ENCODE peak calls at places on chromosomes 11 and 22, in eight cellular contexts. One of them, this sample, is unnamed.

GRCh38 chr22:50315289-50316113 is 8.1 kb upstream of the PLXNB2 start:
- DNase-seq in glutamatergic neuron: peak; percentile 16
- DNase-seq in activated naive CD4-positive, alpha-beta T cell treated with anti-CD3 and anti-CD28 coated beads for 36 hours: no peak
- DNase-seq in activated CD4-positive, alpha-beta T cell treated with anti-CD3 and anti-CD28 coated beads for 4 hours: no peak
- DNase-seq in ELR: no peak
- DNase-seq in psoas muscle: no peak
- DNase-seq in T follicular helper cell: no peak
- DNase-seq in ureter: no peak
- DNase-seq in this sample: no peak

GRCh38 chr22:20027966-20028854 is 7.3 kb downstream of the TANGO2 start:
- DNase-seq in glutamatergic neuron: peak; percentile 25
- DNase-seq in activated naive CD4-positive, alpha-beta T cell treated with anti-CD3 and anti-CD28 coated beads for 36 hours: peak; percentile 36
- DNase-seq in activated CD4-positive, alpha-beta T cell treated with anti-CD3 and anti-CD28 coated beads for 4 hours: no peak
- DNase-seq in ELR: peak; percentile 57
- DNase-seq in psoas muscle: no peak
- DNase-seq in T follicular helper cell: no peak
- DNase-seq in ureter: no peak
- DNase-seq in this sample: no peak

GRCh38 chr22:30009478-30009877 is 70.8 kb upstream of the HORMAD2 start:
- DNase-seq in glutamatergic neuron: no peak
- DNase-seq in activated naive CD4-positive, alpha-beta T cell treated with anti-CD3 and anti-CD28 coated beads for 36 hours: no peak
- DNase-seq in activated CD4-positive, alpha-beta T cell treated with anti-CD3 and anti-CD28 coated beads for 4 hours: no peak
- DNase-seq in ELR: no peak
- DNase-seq in psoas muscle: no peak
- DNase-seq in T follicular helper cell: no peak
- DNase-seq in ureter: no peak
- DNase-seq in this sample: no peak

GRCh38 chr22:36395922-36396321 is 8.2 kb upstream of the MYH9 start:
- DNase-seq in glutamatergic neuron: no peak
- DNase-seq in activated naive CD4-positive, alpha-beta T cell treated with anti-CD3 and anti-CD28 coated beads for 36 hours: no peak
- DNase-seq in activated CD4-positive, alpha-beta T cell treated with anti-CD3 and anti-CD28 coated beads for 4 hours: no peak
- DNase-seq in ELR: peak; percentile 79
- DNase-seq in psoas muscle: no peak
- DNase-seq in T follicular helper cell: no peak
- DNase-seq in ureter: no peak
- DNase-seq in this sample: no peak

GRCh38 chr11:89381094-89381493 is 110.1 kb downstream of the NOX4 start:
- DNase-seq in glutamatergic neuron: no peak
- DNase-seq in activated naive CD4-positive, alpha-beta T cell treated with anti-CD3 and anti-CD28 coated beads for 36 hours: peak; percentile 20
- DNase-seq in activated CD4-positive, alpha-beta T cell treated with anti-CD3 and anti-CD28 coated beads for 4 hours: no peak
- DNase-seq in ELR: peak; percentile 95
- DNase-seq in psoas muscle: peak; percentile 12
- DNase-seq in T follicular helper cell: no peak
- DNase-seq in ureter: no peak
- DNase-seq in this sample: no peak

GRCh38 chr11:35239476-35240075 is 100.6 kb downstream of the CD44 start:
- DNase-seq in glutamatergic neuron: no peak
- DNase-seq in activated naive CD4-positive, alpha-beta T cell treated with anti-CD3 and anti-CD28 coated beads for 36 hours: no peak
- DNase-seq in activated CD4-positive, alpha-beta T cell treated with anti-CD3 and anti-CD28 coated beads for 4 hours: no peak
- DNase-seq in ELR: no peak
- DNase-seq in psoas muscle: no peak
- DNase-seq in T follicular helper cell: no peak
- DNase-seq in ureter: no peak
- DNase-seq in this sample: no peak

GRCh38 chr22:30253205-30253852 is 6.8 kb upstream of the LIF start:
- DNase-seq in glutamatergic neuron: no peak
- DNase-seq in activated naive CD4-positive, alpha-beta T cell treated with anti-CD3 and anti-CD28 coated beads for 36 hours: no peak
- DNase-seq in activated CD4-positive, alpha-beta T cell treated with anti-CD3 and anti-CD28 coated beads for 4 hours: no peak
- DNase-seq in ELR: no peak
- DNase-seq in psoas muscle: peak; percentile 62
- DNase-seq in T follicular helper cell: no peak
- DNase-seq in ureter: peak; percentile 74
- DNase-seq in this sample: no peak

GRCh38 chr11:116861539-116861938 is 24.1 kb upstream of the APOA1 start:
- DNase-seq in glutamatergic neuron: no peak
- DNase-seq in activated naive CD4-positive, alpha-beta T cell treated with anti-CD3 and anti-CD28 coated beads for 36 hours: no peak
- DNase-seq in activated CD4-positive, alpha-beta T cell treated with anti-CD3 and anti-CD28 coated beads for 4 hours: no peak
- DNase-seq in ELR: peak; percentile 91
- DNase-seq in psoas muscle: no peak
- DNase-seq in T follicular helper cell: no peak
- DNase-seq in ureter: no peak
- DNase-seq in this sample: no peak

GRCh38 chr22:37079158-37079557 is 27.6 kb downstream of the KCTD17 start:
- DNase-seq in glutamatergic neuron: no peak
- DNase-seq in activated naive CD4-positive, alpha-beta T cell treated with anti-CD3 and anti-CD28 coated beads for 36 hours: peak; percentile 35
- DNase-seq in activated CD4-positive, alpha-beta T cell treated with anti-CD3 and anti-CD28 coated beads for 4 hours: peak; percentile 15
- DNase-seq in ELR: no peak
- DNase-seq in psoas muscle: no peak
- DNase-seq in T follicular helper cell: no peak
- DNase-seq in ureter: no peak
- DNase-seq in this sample: no peak

GRCh38 chr22:49964136-49964492 is 3.5 kb downstream of the PIM3 start:
- DNase-seq in glutamatergic neuron: no peak
- DNase-seq in activated naive CD4-positive, alpha-beta T cell treated with anti-CD3 and anti-CD28 coated beads for 36 hours: no peak
- DNase-seq in activated CD4-positive, alpha-beta T cell treated with anti-CD3 and anti-CD28 coated beads for 4 hours: peak; percentile 25
- DNase-seq in ELR: no peak
- DNase-seq in psoas muscle: no peak
- DNase-seq in T follicular helper cell: no peak
- DNase-seq in ureter: no peak
- DNase-seq in this sample: no peak

GRCh38 chr11:73578786-73579185 is 19.1 kb downstream of the FAM168A start:
- DNase-seq in glutamatergic neuron: no peak
- DNase-seq in activated naive CD4-positive, alpha-beta T cell treated with anti-CD3 and anti-CD28 coated beads for 36 hours: peak; percentile 52
- DNase-seq in activated CD4-positive, alpha-beta T cell treated with anti-CD3 and anti-CD28 coated beads for 4 hours: no peak
- DNase-seq in ELR: no peak
- DNase-seq in psoas muscle: no peak
- DNase-seq in T follicular helper cell: no peak
- DNase-seq in ureter: no peak
- DNase-seq in this sample: no peak

GRCh38 chr11:120198787-120199469 is 11.9 kb upstream of the OAF start:
- DNase-seq in glutamatergic neuron: no peak
- DNase-seq in activated naive CD4-positive, alpha-beta T cell treated with anti-CD3 and anti-CD28 coated beads for 36 hours: no peak
- DNase-seq in activated CD4-positive, alpha-beta T cell treated with anti-CD3 and anti-CD28 coated beads for 4 hours: no peak
- DNase-seq in ELR: no peak
- DNase-seq in psoas muscle: no peak
- DNase-seq in T follicular helper cell: no peak
- DNase-seq in ureter: no peak
- DNase-seq in this sample: no peak

GRCh38 chr11:27244900-27245299 is 118.1 kb downstream of the CCDC34 start:
- DNase-seq in glutamatergic neuron: no peak
- DNase-seq in activated naive CD4-positive, alpha-beta T cell treated with anti-CD3 and anti-CD28 coated beads for 36 hours: no peak
- DNase-seq in activated CD4-positive, alpha-beta T cell treated with anti-CD3 and anti-CD28 coated beads for 4 hours: no peak
- DNase-seq in ELR: no peak
- DNase-seq in psoas muscle: no peak
- DNase-seq in T follicular helper cell: no peak
- DNase-seq in ureter: no peak
- DNase-seq in this sample: no peak

GRCh38 chr22:27517361-27517760 is 284.2 kb downstream of the MN1 start:
- DNase-seq in glutamatergic neuron: no peak
- DNase-seq in activated naive CD4-positive, alpha-beta T cell treated with anti-CD3 and anti-CD28 coated beads for 36 hours: no peak
- DNase-seq in activated CD4-positive, alpha-beta T cell treated with anti-CD3 and anti-CD28 coated beads for 4 hours: no peak
- DNase-seq in ELR: no peak
- DNase-seq in psoas muscle: no peak
- DNase-seq in T follicular helper cell: no peak
- DNase-seq in ureter: no peak
- DNase-seq in this sample: no peak

GRCh38 chr11:69915151-69915500 is 95.9 kb upstream of the FGF3 start:
- DNase-seq in glutamatergic neuron: no peak
- DNase-seq in activated naive CD4-positive, alpha-beta T cell treated with anti-CD3 and anti-CD28 coated beads for 36 hours: no peak
- DNase-seq in activated CD4-positive, alpha-beta T cell treated with anti-CD3 and anti-CD28 coated beads for 4 hours: no peak
- DNase-seq in ELR: peak; percentile 49
- DNase-seq in psoas muscle: no peak
- DNase-seq in T follicular helper cell: no peak
- DNase-seq in ureter: no peak
- DNase-seq in this sample: no peak

This sample was measured in HEK293T.